ENCODE peak calls at places on chromosomes 4 and X, in six cellular contexts. Y, W, M, V, F and T are unnamed samples.

GRCh38 chrX:70254063-70254400 is 6.0 kb downstream of the P2RY4 start:
- DNase-seq in M (no peak), F (no peak), Y (peak; percentile 40), W (no peak), V (no peak), T (no peak)

GRCh38 chr4:156974264-156974663 is 2.7 kb upstream of the PDGFC start:
- DNase-seq in M (no peak), F (no peak), Y (no peak), W (no peak), V (no peak), T (no peak)

GRCh38 chr4:681736-682451 is 7.1 kb downstream of the SLC49A3 start:
- DNase-seq in M (peak; percentile 94), V (no peak), F (peak; percentile 51), Y (no peak), W (no peak), T (no peak)

GRCh38 chrX:41923925-41924693 is 755 bp upstream of the CASK start:
- DNase-seq in Y (peak; percentile 51), F (peak; percentile 44), M (peak; percentile 7), W (peak; percentile 46), V (peak; percentile 16), T (no peak)

GRCh38 chr4:83191026-83191425 is 76.5 kb upstream of the PLAC8 start:
- DNase-seq in Y (no peak), M (no peak), V (no peak), W (no peak), F (no peak), T (no peak)

GRCh38 chr4:85556293-85556692 is 81.3 kb downstream of the ARHGAP24 start:
- DNase-seq in V (no peak), F (no peak), W (no peak), M (no peak), Y (no peak), T (peak; percentile 49)

GRCh38 chrX:81354954-81355353 is 153.1 kb downstream of the SH3BGRL start:
- DNase-seq in Y (peak; percentile 22), M (no peak), V (no peak), F (no peak), W (no peak), T (no peak)

GRCh38 chrX:31212856-31213748 is 141.3 kb upstream of the FTHL17 start:
- DNase-seq in F (no peak), Y (no peak), V (no peak), W (peak; percentile 9), M (no peak), T (no peak)

DNA sequence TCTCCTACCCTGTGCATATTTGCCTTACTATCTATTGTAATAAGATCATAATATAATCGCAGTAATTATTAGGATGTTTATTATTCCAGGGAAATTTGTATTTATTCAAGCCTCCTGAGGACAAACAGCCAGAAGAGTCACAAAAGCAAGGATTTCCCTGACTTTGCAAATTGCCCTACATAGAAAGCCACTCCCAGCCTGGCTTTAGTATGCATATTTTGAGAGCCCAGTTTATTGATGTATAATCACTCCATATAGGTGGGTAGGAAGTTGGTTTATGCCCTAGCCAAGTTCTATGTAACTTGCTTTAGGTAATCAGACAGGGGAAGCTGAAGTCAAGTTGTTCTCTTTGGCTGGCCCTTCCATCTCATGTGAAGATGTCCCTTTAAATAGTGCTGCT is 70.7 kb upstream of the KIT start:
- DNase-seq in Y (no peak), V (no peak), W (no peak), F (no peak), M (no peak), T (no peak)
- H3K27ac ChIP-seq in Y (no peak overlapping the region), V (no peak overlapping the region), W (no peak overlapping the region), F (no peak overlapping the region), M (no peak overlapping the region), T (no peak overlapping the region)

GRCh38 chr4:4838602-4839470 is 20.6 kb upstream of the MSX1 start:
- DNase-seq in W (no peak), V (no peak), M (no peak), Y (peak; percentile 37), F (no peak), T (no peak)

GRCh38 chr4:4837921-4838601 is 21.4 kb upstream of the MSX1 start:
- DNase-seq in M (no peak), Y (peak; percentile 69), V (no peak), W (no peak), F (no peak), T (no peak)

GRCh38 chr4:4839471-4839810 is 20.0 kb upstream of the MSX1 start:
- DNase-seq in W (no peak), Y (no peak), V (no peak), F (no peak), M (no peak), T (no peak)

GRCh38 chr4:4841156-4841555 is 18.3 kb upstream of the MSX1 start:
- DNase-seq in F (no peak), W (no peak), V (no peak), Y (no peak), M (no peak), T (no peak)

DNA sequence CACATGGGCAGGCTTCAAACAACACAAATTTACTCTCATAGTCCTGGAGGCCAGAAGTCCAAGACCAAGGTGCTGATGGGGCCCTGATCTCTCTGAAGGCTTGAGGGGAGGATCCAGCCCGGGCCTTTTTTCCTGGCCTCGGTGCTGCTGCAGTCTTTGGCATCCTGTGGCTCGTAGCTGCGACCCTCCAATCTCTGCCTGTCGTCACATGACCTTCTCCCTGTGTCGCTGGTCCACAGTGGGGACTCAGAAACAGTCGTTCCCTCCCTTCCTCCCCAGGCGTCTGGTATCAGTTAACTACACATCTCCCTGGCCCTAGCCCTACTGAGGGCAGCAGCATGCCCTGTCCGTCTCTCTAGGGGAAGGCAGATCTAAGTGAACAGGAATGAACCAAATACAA is 19.1 kb upstream of the MSX1 start:
- DNase-seq in W (no peak), Y (no peak), M (no peak), V (no peak), F (no peak), T (no peak)
- H3K27ac ChIP-seq in W (no peak overlapping the region), Y (no peak overlapping the region), M (no peak overlapping the region), V (no peak overlapping the region), F (no peak overlapping the region), T (no peak overlapping the region)

GRCh38 chr4:145544998-145545397 is 63.3 kb downstream of the SMAD1 start:
- DNase-seq in V (no peak), W (peak; percentile 78), M (no peak), F (no peak), Y (no peak), T (no peak)

GRCh38 chr4:145540235-145540634 is 58.6 kb downstream of the SMAD1 start:
- DNase-seq in V (no peak), Y (no peak), W (peak; percentile 66), M (no peak), F (no peak), T (no peak)

GRCh38 chr4:145539677-145540076 is 58.0 kb downstream of the SMAD1 start:
- DNase-seq in F (no peak), V (no peak), M (no peak), W (no peak), Y (no peak), T (no peak)

GRCh38 chr4:145538636-145539035 is 57.0 kb downstream of the SMAD1 start:
- DNase-seq in W (no peak), F (no peak), V (no peak), M (no peak), Y (no peak), T (no peak)

GRCh38 chr4:145541266-145541770 is 59.7 kb downstream of the SMAD1 start:
- DNase-seq in F (no peak), W (no peak), V (no peak), Y (no peak), M (no peak), T (no peak)
- H3K27ac ChIP-seq in F (no peak overlapping the region), W (peak overlapping the region; percentile 17), V (no peak overlapping the region), Y (no peak overlapping the region), M (no peak overlapping the region), T (no peak overlapping the region)

GRCh38 chr4:113482325-113482724 is 279.2 kb downstream of the CAMK2D start:
- DNase-seq in Y (no peak), M (no peak), V (no peak), W (no peak), F (no peak), T (no peak)
- H3K27ac ChIP-seq in Y (no peak overlapping the region), M (no peak overlapping the region), V (no peak overlapping the region), W (no peak overlapping the region), F (no peak overlapping the region), T (no peak overlapping the region)

GRCh38 chr4:20284990-20285389 is 33.3 kb downstream of the SLIT2 start:
- DNase-seq in F (no peak), M (no peak), Y (peak; percentile 68), W (peak; percentile 7), V (no peak), T (no peak)

GRCh38 chr4:20288047-20288650 is 36.4 kb downstream of the SLIT2 start:
- DNase-seq in W (peak; percentile 72), F (no peak), Y (no peak), V (no peak), M (no peak), T (no peak)

GRCh38 chr4:20288846-20289512 is 37.3 kb downstream of the SLIT2 start:
- DNase-seq in W (peak; percentile 42), V (no peak), Y (no peak), F (no peak), M (no peak), T (no peak)

GRCh38 chr4:20289782-20290181 is 38.1 kb downstream of the SLIT2 start:
- DNase-seq in F (no peak), W (no peak), Y (no peak), M (no peak), V (no peak), T (no peak)

GRCh38 chr4:20287246-20287645 is 35.5 kb downstream of the SLIT2 start:
- DNase-seq in Y (no peak), W (peak; percentile 58), F (no peak), V (no peak), M (no peak), T (no peak)
- H3K27ac ChIP-seq in Y (no peak overlapping the region), W (peak overlapping the region; percentile 89), F (no peak overlapping the region), V (no peak overlapping the region), M (no peak overlapping the region), T (no peak overlapping the region)

GRCh38 chr4:7831330-7831729 is 108.3 kb downstream of the AFAP1 start:
- DNase-seq in F (peak; percentile 77), Y (no peak), V (no peak), W (peak; percentile 82), M (no peak), T (peak; percentile 68)

GRCh38 chr4:7829687-7830580 is 109.7 kb downstream of the AFAP1 start:
- DNase-seq in V (no peak), M (no peak), Y (no peak), W (no peak), F (no peak), T (peak; percentile 2)

GRCh38 chr4:7832331-7832730 is 107.3 kb downstream of the AFAP1 start:
- DNase-seq in W (no peak), Y (no peak), M (no peak), F (no peak), V (no peak), T (peak; percentile 2)

GRCh38 chr4:7831858-7832257 is 107.8 kb downstream of the AFAP1 start:
- DNase-seq in V (no peak), Y (no peak), M (no peak), F (no peak), W (no peak), T (peak; percentile 31)

DNA sequence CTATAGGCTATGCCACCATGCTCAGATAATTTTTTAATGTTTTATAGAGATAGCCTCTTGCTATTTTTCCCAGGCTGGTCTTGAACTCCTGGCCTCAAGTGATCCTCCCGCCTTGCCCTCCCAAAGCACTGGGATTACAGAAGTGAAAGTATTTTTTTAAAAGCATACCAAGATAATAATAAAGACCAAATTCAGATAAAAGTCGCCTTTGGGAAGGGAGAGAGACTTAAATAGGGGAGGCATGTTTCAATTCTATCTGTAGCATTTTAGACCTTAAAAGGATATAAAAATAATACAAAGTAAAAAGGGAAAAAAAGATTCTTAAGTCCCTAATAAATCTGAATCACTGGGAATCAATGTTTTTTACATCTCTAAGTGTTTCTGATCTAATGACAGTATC is 108.9 kb downstream of the AFAP1 start:
- DNase-seq in V (no peak), F (no peak), Y (no peak), W (no peak), M (no peak), T (peak; percentile 23)
- H3K27ac ChIP-seq in V (peak overlapping the region; percentile 24), F (peak overlapping the region; percentile 45), Y (no peak overlapping the region), W (peak overlapping the region; percentile 90), M (no peak overlapping the region), T (no peak overlapping the region)